ENCODE peak calls at places on chromosomes 6 and 20, in nine cellular contexts. F is mammary epithelial cell, H is right atrium auricular region, K is OCI-LY7, N is foreskin fibroblast, P is endothelial cell, I is GM12865, B is omental fat pad, J is neural crest cell. W is an unnamed sample.

GRCh38 chr20:2059411-2059810 is 42.2 kb upstream of the STK35 start:
- DNase-seq in F (no peak), H (no peak), K (no peak), N (no peak), P (no peak), I (no peak), B (no peak), J (no peak), W (no peak)

GRCh38 chr6:150128425-150128824 is 14.4 kb upstream of the PPP1R14C start:
- DNase-seq in F (no peak), H (no peak), K (no peak), N (no peak), P (no peak), I (no peak), B (no peak), J (no peak), W (no peak)

GRCh38 chr6:46015119-46015968 is at the start of gene CLIC5:
- DNase-seq in F (no peak), H (no peak), K (no peak), N (peak; percentile 8), P (peak; percentile 21), I (no peak), B (no peak), J (peak; percentile 11), W (peak; percentile 85)

GRCh38 chr6:71204741-71205140 is 83.9 kb upstream of the OGFRL1 start:
- DNase-seq in F (no peak), H (no peak), K (no peak), N (no peak), P (no peak), I (no peak), B (no peak), J (no peak), W (no peak)

GRCh38 chr6:134725590-134725989 is 224.3 kb downstream of the ALDH8A1 start:
- DNase-seq in F (no peak), H (no peak), K (no peak), N (no peak), P (no peak), I (no peak), B (no peak), J (no peak), W (no peak)

GRCh38 chr6:31877651-31878161 is 1.1 kb downstream of the SLC44A4 start:
- DNase-seq in F (no peak), H (no peak), K (no peak), N (no peak), P (no peak), I (no peak), B (no peak), J (no peak), W (no peak)

GRCh38 chr20:33566781-33567603 is 77.1 kb downstream of the CBFA2T2 start:
- DNase-seq in F (no peak), H (no peak), K (no peak), N (no peak), P (no peak), I (no peak), B (no peak), J (no peak), W (no peak)

GRCh38 chr20:33733654-33734576 is 2.1 kb downstream of the ZNF341 start:
- DNase-seq in F (peak; percentile 31), H (peak; percentile 57), K (peak; percentile 65), N (peak; percentile 86), P (no peak), I (peak; percentile 33), B (no peak), J (no peak), W (no peak)

GRCh38 chr6:100488231-100488630 is 23.5 kb upstream of the SIM1 start:
- DNase-seq in F (no peak), H (no peak), K (no peak), N (peak; percentile 42), P (no peak), I (peak; percentile 35), B (no peak), J (no peak), W (no peak)

GRCh38 chr6:558089-558488 is 98.8 kb downstream of the HUS1B start:
- DNase-seq in F (no peak), H (no peak), K (peak; percentile 38), N (peak; percentile 8), P (no peak), I (no peak), B (no peak), J (no peak), W (no peak)

GRCh38 chr20:35674921-35675320 is 10.2 kb upstream of the CPNE1 start:
- DNase-seq in F (no peak), H (peak; percentile 13), K (no peak), N (no peak), P (no peak), I (no peak), B (no peak), J (no peak), W (peak; percentile 48)

GRCh38 chr6:10425973-10426780 is 11.3 kb upstream of the TFAP2A start:
- DNase-seq in F (peak; percentile 52), H (no peak), K (peak; percentile 14), N (peak; percentile 83), P (peak; percentile 45), I (peak; percentile 79), B (no peak), J (no peak), W (peak; percentile 88)

DNA sequence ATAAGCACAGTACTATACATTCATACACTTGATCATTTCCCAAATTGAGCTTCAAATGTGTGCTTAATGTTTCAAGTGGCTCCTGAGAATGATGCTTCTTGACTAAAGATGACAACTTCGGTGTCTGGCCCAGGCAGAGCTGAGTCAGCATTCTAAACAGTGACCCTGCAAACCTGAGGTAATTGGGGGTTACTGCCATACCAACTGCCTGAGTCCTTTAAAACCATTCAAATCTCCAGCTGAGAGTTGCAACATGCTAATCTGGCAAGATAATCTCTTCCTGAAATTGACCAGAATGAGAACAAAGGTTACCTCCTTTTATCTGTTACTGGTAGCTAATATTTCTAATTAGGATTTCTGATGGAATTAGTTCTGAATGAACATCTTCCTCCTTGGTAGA is 8.2 kb downstream of the BACH2 start:
- DNase-seq in F (no peak), H (no peak), K (no peak), N (peak; percentile 16), P (no peak), I (no peak), B (no peak), J (no peak), W (no peak)
- TF ChIP-seq CTCF in F (no peak), H (no peak), K (no peak), N (no peak), P (no peak), I (no peak), B (no peak), J (no peak), W (no peak)

GRCh38 chr20:21767739-21768223 is 62.3 kb downstream of the PAX1 start:
- DNase-seq in F (no peak), H (no peak), K (no peak), N (no peak), P (peak; percentile 81), I (no peak), B (no peak), J (peak; percentile 56), W (no peak)
- TF ChIP-seq CTCF in F (peak; percentile 18), H (no peak), K (peak; percentile 41), N (no peak), P (peak; percentile 51), I (peak; percentile 26), B (no peak), J (peak; percentile 74), W (no peak)

GRCh38 chr6:72626126-72626525 is 4.3 kb downstream of the KCNQ5 start:
- DNase-seq in F (no peak), H (no peak), K (peak; percentile 42), N (no peak), P (no peak), I (peak; percentile 85), B (no peak), J (no peak), W (no peak)

GRCh38 chr6:72621243-72622093 is at the start of gene KCNQ5:
- DNase-seq in F (peak; percentile 20), H (no peak), K (peak; percentile 73), N (peak; percentile 53), P (peak; percentile 14), I (peak; percentile 71), B (no peak), J (peak; percentile 3), W (no peak)

GRCh38 chr6:72623808-72624207 is 1.9 kb downstream of the KCNQ5 start:
- DNase-seq in F (no peak), H (no peak), K (peak; percentile 24), N (no peak), P (no peak), I (no peak), B (no peak), J (no peak), W (no peak)

GRCh38 chr6:72622094-72622540 is 253 bp downstream of the KCNQ5 start:
- DNase-seq in F (peak; percentile 44), H (no peak), K (peak; percentile 86), N (peak; percentile 72), P (peak; percentile 52), I (peak; percentile 86), B (no peak), J (peak; percentile 46), W (peak; percentile 88)

DNA sequence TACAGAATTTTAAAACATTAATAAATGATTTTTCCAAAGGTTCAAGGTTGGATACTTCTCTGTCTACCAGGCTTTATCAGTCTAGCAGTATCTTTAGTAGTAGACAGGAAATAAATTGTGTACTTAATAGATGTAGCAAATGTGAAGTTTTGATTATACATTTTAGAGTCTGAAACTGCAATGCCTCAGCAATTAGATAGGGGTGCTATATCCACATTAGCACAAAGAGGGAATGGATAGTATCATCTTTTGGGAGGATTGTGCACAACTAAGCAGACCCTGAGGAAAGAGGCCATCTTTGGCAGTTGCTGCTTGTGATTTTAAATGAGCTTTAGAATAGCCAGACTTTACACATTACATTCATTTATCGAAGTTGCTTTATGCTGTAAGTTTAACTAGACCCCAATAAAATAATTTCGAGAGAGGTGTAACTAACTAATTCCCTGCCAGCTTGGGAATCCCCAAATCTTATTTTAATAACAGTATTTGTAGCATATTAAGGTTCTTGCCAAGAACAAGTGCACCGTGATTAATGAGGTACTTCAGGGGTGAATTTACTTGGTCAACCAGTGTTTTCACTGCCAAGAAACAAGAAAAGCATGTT is 2.8 kb downstream of the KCNQ5 start:
- DNase-seq in F (peak; percentile 19), H (no peak), K (peak; percentile 80), N (peak; percentile 36), P (no peak), I (peak; percentile 78), B (no peak), J (no peak), W (no peak)
- TF ChIP-seq CTCF in F (peak; percentile 79), H (no peak), K (peak; percentile 94), N (peak; percentile 62), P (peak; percentile 73), I (peak; percentile 61), B (no peak), J (peak; percentile 71), W (peak; percentile 66)

DNA sequence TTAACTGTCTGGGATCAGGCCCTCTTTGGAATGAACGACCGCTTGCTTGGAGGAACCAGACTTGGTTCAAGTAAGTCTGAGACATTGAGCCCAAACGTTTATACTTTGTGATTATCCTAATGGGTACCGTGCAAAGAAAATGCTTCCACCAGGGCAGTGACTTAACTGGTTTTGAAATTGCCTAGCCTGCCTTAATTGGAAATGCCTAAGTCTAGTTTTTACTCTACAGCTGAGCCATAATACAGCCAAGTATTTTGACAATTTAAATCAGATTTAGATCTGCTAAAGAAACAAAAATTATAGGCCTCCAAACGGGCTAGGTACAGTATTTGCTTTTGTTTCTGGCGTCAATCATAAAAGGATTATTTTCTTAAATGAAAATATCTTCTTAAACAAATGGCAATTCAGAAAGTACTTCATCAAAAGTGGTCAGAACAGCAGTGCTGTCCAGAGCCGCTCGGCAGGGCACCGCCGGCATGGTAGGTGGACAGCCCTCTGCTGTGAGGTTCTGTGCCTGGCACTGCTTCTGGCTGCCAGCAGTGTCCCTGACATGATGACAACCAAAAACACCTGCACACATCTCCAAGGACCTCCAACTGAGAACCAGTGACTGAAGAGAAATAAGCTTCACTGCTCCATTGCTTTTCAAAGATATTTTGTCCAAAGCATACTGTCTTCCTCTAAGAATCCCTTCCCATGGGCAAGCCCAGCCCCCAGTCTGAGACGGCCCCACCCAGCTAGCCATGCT is 55.6 kb downstream of the EZR start:
- DNase-seq in F (no peak), H (no peak), K (no peak), N (no peak), P (no peak), I (no peak), B (no peak), J (no peak), W (no peak)
- TF ChIP-seq CTCF in F (no peak), H (no peak), K (no peak), N (no peak), P (no peak), I (no peak), B (no peak), J (no peak), W (no peak)

W was measured in osteocyte.